ENCODE peak calls at places on chromosomes 5 and 9, in nine cellular contexts. T is activated T-helper 9 cell treated with anti-CD3 and anti-CD28 coated beads, Interleukin-2, amount 50 U/mL, for 16 hours; W is CD8-positive, alpha-beta memory T cell; U is NT2/D1; K is stimulated activated CD8-positive, alpha-beta memory T cell treated with anti-CD3 and anti-CD28 coated beads, Interleukin-15, amount 100 ng/mL, for 4 hours; Q is GM13976; X is AG10803; F is smooth muscle cell of the brain vasculature; S is KG1. R is an unnamed sample.

GRCh38 chr5:79241535-79241979 is 5.6 kb downstream of the JMY start:
- DNase-seq in T (no peak), W (no peak), U (no peak), K (no peak), Q (no peak), X (no peak), F (no peak), S (no peak), R (no peak)

GRCh38 chr5:33343661-33344327 is 97.0 kb upstream of the TARS1 start:
- DNase-seq in T (no peak), W (no peak), U (no peak), K (no peak), Q (no peak), X (peak; percentile 91), F (no peak), S (no peak), R (peak; percentile 89)

GRCh38 chr9:101359679-101360078 is 25.1 kb downstream of the BAAT start:
- DNase-seq in T (no peak), W (no peak), U (no peak), K (no peak), Q (no peak), X (no peak), F (no peak), S (no peak), R (no peak)

GRCh38 chr9:33165263-33166151 is 1.6 kb downstream of the B4GALT1 start:
- DNase-seq in T (no peak), W (no peak), U (no peak), K (no peak), Q (no peak), X (peak; percentile 94), F (no peak), S (no peak), R (peak; percentile 87)

GRCh38 chr5:125412561-125413535 is 666.4 kb upstream of the ZNF608 start:
- DNase-seq in T (no peak), W (no peak), U (peak; percentile 72), K (no peak), Q (peak; percentile 22), X (peak; percentile 46), F (peak; percentile 66), S (no peak), R (peak; percentile 81)

GRCh38 chr5:98314262-98314661 is 459.2 kb upstream of the RGMB start:
- DNase-seq in T (no peak), W (no peak), U (no peak), K (no peak), Q (no peak), X (peak; percentile 89), F (no peak), S (no peak), R (peak; percentile 86)

GRCh38 chr9:129823163-129823933 is 588 bp downstream of the TOR1A start:
- DNase-seq in T (no peak), W (peak; percentile 18), U (no peak), K (no peak), Q (peak; percentile 58), X (peak; percentile 38), F (no peak), S (no peak), R (peak; percentile 69)

GRCh38 chr5:120452471-120452870 is 11.6 kb upstream of the PRR16 start:
- DNase-seq in T (no peak), W (no peak), U (no peak), K (no peak), Q (no peak), X (no peak), F (no peak), S (no peak), R (peak; percentile 20)

GRCh38 chr9:90801507-90802289 is at the start of gene SYK:
- DNase-seq in T (no peak), W (no peak), U (no peak), K (peak; percentile 12), Q (peak; percentile 50), X (no peak), F (no peak), S (peak; percentile 88), R (no peak)

GRCh38 chr5:78768781-78769380 is 120.3 kb upstream of the LHFPL2 start:
- DNase-seq in T (no peak), W (no peak), U (no peak), K (no peak), Q (no peak), X (no peak), F (no peak), S (no peak), R (no peak)

GRCh38 chr9:102459828-102460227 is 535.3 kb upstream of the CYLC2 start:
- DNase-seq in T (no peak), W (no peak), U (no peak), K (no peak), Q (no peak), X (no peak), F (no peak), S (no peak), R (no peak)

GRCh38 chr9:126670270-126670669 is 56.5 kb downstream of the LMX1B start:
- DNase-seq in T (no peak), W (no peak), U (no peak), K (no peak), Q (no peak), X (no peak), F (no peak), S (no peak), R (no peak)

GRCh38 chr5:113237893-113238292 is 196.9 kb downstream of the TSSK1B start:
- DNase-seq in T (no peak), W (no peak), U (no peak), K (no peak), Q (no peak), X (no peak), F (no peak), S (no peak), R (no peak)

GRCh38 chr5:122715095-122715494 is 59.8 kb upstream of the SNX2 start:
- DNase-seq in T (no peak), W (no peak), U (no peak), K (no peak), Q (no peak), X (peak; percentile 62), F (no peak), S (no peak), R (peak; percentile 62)

GRCh38 chr5:119290607-119291006 is 65.2 kb upstream of the TNFAIP8 start:
- DNase-seq in T (no peak), W (no peak), U (no peak), K (no peak), Q (no peak), X (no peak), F (no peak), S (no peak), R (no peak)

GRCh38 chr9:116873937-116874900 is 187.1 kb downstream of the TRIM32 start:
- DNase-seq in T (no peak), W (no peak), U (no peak), K (no peak), Q (no peak), X (no peak), F (no peak), S (no peak), R (no peak)

GRCh38 chr5:132688536-132689409 is 15.0 kb downstream of the IL4 start:
- DNase-seq in T (no peak), W (no peak), U (no peak), K (no peak), Q (no peak), X (peak; percentile 33), F (no peak), S (no peak), R (peak; percentile 64)

GRCh38 chr5:72151169-72151568 is 43.9 kb downstream of the MAP1B start:
- DNase-seq in T (no peak), W (no peak), U (no peak), K (no peak), Q (no peak), X (peak; percentile 64), F (no peak), S (no peak), R (no peak)

GRCh38 chr9:129487658-129488483 is 133.0 kb downstream of the C9orf50 start:
- DNase-seq in T (no peak), W (peak; percentile 20), U (no peak), K (no peak), Q (no peak), X (peak; percentile 77), F (no peak), S (no peak), R (peak; percentile 73)

GRCh38 chr5:144189800-144190429 is 19.2 kb downstream of the KCTD16 start:
- DNase-seq in T (peak; percentile 73), W (peak; percentile 61), U (no peak), K (peak; percentile 58), Q (peak; percentile 40), X (peak; percentile 37), F (no peak), S (no peak), R (peak; percentile 84)

GRCh38 chr5:178577944-178578343 is 12.2 kb downstream of the COL23A1 start:
- DNase-seq in T (no peak), W (no peak), U (no peak), K (no peak), Q (no peak), X (no peak), F (no peak), S (no peak), R (no peak)

GRCh38 chr9:136345281-136346156 is 18.0 kb downstream of the DNLZ start:
- DNase-seq in T (no peak), W (no peak), U (no peak), K (no peak), Q (no peak), X (peak; percentile 52), F (no peak), S (no peak), R (peak; percentile 90)

GRCh38 chr9:2373648-2374047 is 247.9 kb upstream of the VLDLR start:
- DNase-seq in T (no peak), W (no peak), U (no peak), K (no peak), Q (no peak), X (no peak), F (no peak), S (no peak), R (no peak)

GRCh38 chr9:123548749-123549545 is 192.9 kb downstream of the CRB2 start:
- DNase-seq in T (peak; percentile 9), W (no peak), U (no peak), K (no peak), Q (no peak), X (no peak), F (no peak), S (peak; percentile 47), R (no peak)

GRCh38 chr9:88313364-88314220 is 74.7 kb upstream of the SPIN1 start:
- DNase-seq in T (peak; percentile 8), W (no peak), U (peak; percentile 80), K (peak; percentile 11), Q (no peak), X (no peak), F (no peak), S (no peak), R (no peak)

GRCh38 chr5:163880307-163880706 is 374.9 kb downstream of the MAT2B start:
- DNase-seq in T (no peak), W (no peak), U (no peak), K (no peak), Q (no peak), X (peak; percentile 70), F (no peak), S (no peak), R (no peak)

GRCh38 chr5:142366007-142366406 is 41.2 kb upstream of the SPRY4 start:
- DNase-seq in T (no peak), W (no peak), U (no peak), K (no peak), Q (no peak), X (no peak), F (no peak), S (no peak), R (no peak)

R was measured in GM23248.